ENCODE peak calls at places on chromosomes 1 and 21, in five cellular contexts. P, X, A, Q and Z are unnamed samples.

GRCh38 chr1:110554871-110555801 is 36.2 kb upstream of the KCNA10 start:
- DNase-seq in X (peak), A (peak), Q (no peak), P (no peak), Z (peak)

GRCh38 chr1:212950243-212951057 is at the start of gene VASH2:
- DNase-seq in Q (peak), A (peak), P (peak), X (peak), Z (peak)

GRCh38 chr21:40047993-40048730 is 180.9 kb downstream of the PCP4 start:
- DNase-seq in P (peak), A (no peak), Q (no peak), X (no peak), Z (no peak)

GRCh38 chr1:41138549-41138948 is 103.6 kb downstream of the SCMH1 start:
- DNase-seq in Q (no peak), A (no peak), P (no peak), X (no peak), Z (no peak)

GRCh38 chr1:31502253-31502652 is 74.1 kb upstream of the TINAGL1 start:
- DNase-seq in Q (no peak), P (no peak), X (no peak), A (no peak), Z (no peak)

GRCh38 chr1:15703562-15703961 is 19.4 kb downstream of the PLEKHM2 start:
- DNase-seq in P (peak), X (peak), Q (peak), A (peak), Z (peak)

GRCh38 chr1:17551755-17552234 is 12.3 kb downstream of the ARHGEF10L start:
- DNase-seq in Q (no peak), A (no peak), P (no peak), X (peak), Z (peak)

GRCh38 chr1:55724551-55725325 is 509.6 kb upstream of the USP24 start:
- DNase-seq in P (peak), Q (no peak), X (peak), A (no peak), Z (peak)

GRCh38 chr1:15833842-15834405 is 13.6 kb upstream of the SPEN start:
- DNase-seq in Q (no peak), A (no peak), X (no peak), P (no peak), Z (no peak)

GRCh38 chr1:51749151-51749550 is 129.4 kb downstream of the NRDC start:
- DNase-seq in A (no peak), X (no peak), P (no peak), Q (no peak), Z (no peak)

DNA sequence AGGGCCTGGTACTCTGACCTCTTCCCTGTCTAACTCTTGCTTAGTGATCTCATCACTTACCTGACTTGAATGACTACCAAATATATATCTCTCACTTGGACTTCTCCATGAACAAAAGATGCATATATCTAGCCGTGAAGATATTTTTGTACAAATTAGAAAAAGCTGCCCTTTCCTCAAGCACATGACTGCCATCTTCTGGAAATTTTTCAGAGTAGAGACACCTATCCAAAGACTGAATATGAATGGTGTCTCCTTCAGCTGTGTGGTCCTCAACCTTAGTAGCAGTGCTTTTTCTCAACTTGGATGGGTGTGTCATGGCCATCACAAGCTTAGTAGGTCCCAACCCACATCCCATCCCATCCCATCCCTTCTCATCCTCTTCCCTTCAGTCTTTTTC is 142.3 kb downstream of the DNM3 start:
- DNase-seq in P (no peak), A (no peak), Q (no peak), X (peak), Z (peak)
- TF ChIP-seq CTCF in P (peak), A (peak), Q (no peak), X (peak), Z (peak)

GRCh38 chr21:17613242-17613676 is 558 bp upstream of the BTG3 start:
- DNase-seq in Q (no peak), P (no peak), X (peak), A (no peak), Z (peak)
- H3K4me3 ChIP-seq in Q (peak), P (peak), X (peak), A (peak), Z (peak)

DNA sequence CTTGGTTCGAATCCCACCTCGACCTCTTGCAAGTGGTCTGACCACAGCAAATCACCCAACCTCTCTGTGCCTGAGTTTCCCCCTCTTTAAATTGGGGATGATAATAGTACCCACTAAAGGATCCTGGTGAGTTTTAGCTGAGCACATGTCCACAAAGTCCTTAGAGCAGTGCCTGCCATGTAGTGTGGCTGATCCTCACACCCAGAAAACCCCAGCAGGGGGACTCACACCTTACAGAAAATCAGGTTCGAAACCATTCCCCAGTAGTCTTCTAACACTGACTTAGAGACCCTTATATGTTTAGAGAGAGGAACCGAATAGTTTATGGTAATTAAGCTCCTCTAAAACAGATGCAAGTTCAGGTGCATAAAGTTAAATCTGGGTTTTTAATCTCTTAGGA is 89.0 kb downstream of the CAMTA1 start:
- DNase-seq in X (no peak), Q (no peak), A (no peak), P (no peak), Z (no peak)
- TF ChIP-seq CTCF in X (no peak), Q (no peak), A (no peak), P (no peak), Z (no peak)

GRCh38 chr1:190262538-190262937 is 215.1 kb downstream of the BRINP3 start:
- DNase-seq in P (no peak), A (no peak), X (no peak), Q (no peak), Z (no peak)
- H3K4me3 ChIP-seq in P (no peak), A (no peak), X (no peak), Q (no peak), Z (no peak)

DNA sequence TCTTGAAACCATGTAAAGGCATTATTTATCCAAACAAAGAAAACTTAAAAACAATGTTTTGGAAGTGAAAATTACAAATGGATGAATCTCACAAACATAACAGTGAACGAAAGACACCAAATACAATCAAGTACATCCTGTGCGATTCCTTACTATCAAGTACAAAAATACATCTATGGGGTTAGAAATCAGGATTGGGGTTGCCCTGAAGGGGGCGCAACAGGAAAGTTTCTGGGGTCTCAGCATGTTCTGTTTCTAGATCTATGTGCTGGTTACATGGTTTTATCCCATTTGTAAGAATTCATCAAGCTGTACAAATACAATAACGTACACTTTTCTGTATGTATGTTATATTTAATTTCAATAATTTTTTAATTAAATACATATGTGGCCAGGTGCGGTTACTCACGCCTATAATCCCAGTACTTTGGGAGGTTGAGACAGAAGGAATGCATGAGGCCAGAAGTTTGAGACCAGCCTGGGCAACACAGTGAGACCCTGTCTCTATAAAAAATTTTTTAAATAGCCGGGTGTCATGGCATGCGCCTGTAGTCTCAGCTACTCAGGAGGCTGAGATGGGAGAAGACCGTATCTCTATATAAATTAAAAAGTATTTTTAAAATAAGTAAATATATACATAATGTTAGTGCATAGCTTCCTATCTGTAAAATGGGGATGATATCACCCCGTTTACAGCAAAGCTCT is 121.5 kb upstream of the SOD1 start:
- DNase-seq in P (no peak), A (no peak), X (no peak), Q (no peak), Z (no peak)
- TF ChIP-seq CTCF in P (peak), A (peak), X (no peak), Q (no peak), Z (peak)